ENCODE peak calls at places on chromosomes 13 and 19, in eight cellular contexts. L, R, J, T, K, I, P and E are unnamed samples.
A peak's percentile ranks its signal among the peaks of the same experiment; 100 is the strongest.

GRCh38 chr19:46016426-46017094 is 6.3 kb downstream of the PGLYRP1 start:
- DNase-seq in I (peak; percentile 86), L (peak; percentile 83), K (peak; percentile 92), R (peak; percentile 76), J (no peak), P (peak; percentile 80), T (peak; percentile 71), E (peak; percentile 73)

GRCh38 chr19:49125025-49125731 is 5.8 kb downstream of the PPFIA3 start:
- DNase-seq in L (no peak), T (no peak), I (no peak), R (no peak), P (no peak), K (no peak), J (no peak), E (no peak)

GRCh38 chr13:111657013-111657412 is 336.6 kb downstream of the TEX29 start:
- DNase-seq in R (no peak), J (no peak), I (no peak), P (no peak), K (no peak), T (no peak), L (no peak), E (no peak)

GRCh38 chr13:85379991-85380390 is 419.2 kb downstream of the SLITRK6 start:
- DNase-seq in P (no peak), L (no peak), K (no peak), R (no peak), J (no peak), T (no peak), I (no peak), E (no peak)

GRCh38 chr13:93398167-93398566 is 171.6 kb downstream of the GPC6 start:
- DNase-seq in T (no peak), J (no peak), L (no peak), K (no peak), P (peak; percentile 36), I (no peak), R (no peak), E (no peak)

GRCh38 chr19:52086481-52086880 is 9.1 kb downstream of the ZNF841 start:
- DNase-seq in T (no peak), K (no peak), J (no peak), R (no peak), P (peak; percentile 79), L (no peak), I (no peak), E (no peak)

GRCh38 chr13:46476174-46476573 is 76.8 kb upstream of the LRCH1 start:
- DNase-seq in K (no peak), P (peak; percentile 28), I (no peak), J (no peak), T (no peak), R (no peak), L (no peak), E (no peak)

GRCh38 chr19:43429395-43429794 is 14.7 kb downstream of the TEX101 start:
- DNase-seq in R (no peak), T (no peak), J (no peak), L (no peak), P (no peak), I (no peak), K (no peak), E (no peak)

GRCh38 chr13:34545461-34545860 is 396.6 kb upstream of the NBEA start:
- DNase-seq in L (no peak), J (no peak), P (no peak), T (no peak), K (no peak), R (no peak), I (no peak), E (no peak)

GRCh38 chr19:29514525-29515232 is 11.1 kb upstream of the VSTM2B start:
- DNase-seq in K (no peak), I (no peak), T (no peak), J (no peak), L (no peak), P (no peak), R (no peak), E (no peak)

GRCh38 chr19:18416778-18417249 is 2.4 kb upstream of the SSBP4 start:
- DNase-seq in L (peak; percentile 95), J (no peak), R (peak; percentile 72), P (peak; percentile 92), K (peak; percentile 79), I (no peak), T (peak; percentile 93), E (peak; percentile 85)

GRCh38 chr19:2922987-2923386 is 21.8 kb downstream of the ZNF77 start:
- DNase-seq in J (no peak), P (no peak), T (no peak), K (no peak), R (no peak), L (no peak), I (no peak), E (peak; percentile 58)

GRCh38 chr13:95641291-95641811 is 3.2 kb downstream of the DZIP1 start:
- DNase-seq in P (peak; percentile 39), R (no peak), J (no peak), K (no peak), L (no peak), T (peak; percentile 27), I (no peak), E (no peak)

GRCh38 chr19:55866521-55866920 is 30.2 kb downstream of the NLRP4 start:
- DNase-seq in J (no peak), L (no peak), P (no peak), T (no peak), I (no peak), R (no peak), K (no peak), E (no peak)

GRCh38 chr19:56476671-56477428 is at the start of gene ZNF667:
- DNase-seq in L (no peak), K (no peak), T (no peak), R (peak; percentile 48), P (peak; percentile 61), J (no peak), I (no peak), E (no peak)

GRCh38 chr19:6740589-6741348 is 1.3 kb downstream of the TRIP10 start:
- DNase-seq in P (peak; percentile 33), R (peak; percentile 28), I (no peak), J (no peak), K (peak; percentile 34), L (peak; percentile 81), T (peak; percentile 63), E (peak; percentile 74)

GRCh38 chr19:28169168-28169862 is 1043.6 kb downstream of the UQCRFS1 start:
- DNase-seq in T (no peak), J (no peak), K (no peak), P (no peak), L (no peak), I (no peak), R (no peak), E (no peak)

GRCh38 chr13:49976314-49977258 is 20.3 kb upstream of the TRIM13 start:
- DNase-seq in I (peak; percentile 71), P (peak; percentile 81), K (peak; percentile 76), T (peak; percentile 59), J (no peak), L (peak; percentile 63), R (no peak), E (peak; percentile 88)